ENCODE peak calls at places on chromosomes 16 and 17, in eight cellular contexts. One of them, this sample, is unnamed.

GRCh38 chr16:46883353-46883689 is 841 bp upstream of the GPT2 start:
- DNase-seq in A549: no peak
- DNase-seq in prostate gland: peak
- DNase-seq in suprapubic skin: no peak
- DNase-seq in ovary: no peak
- DNase-seq in body of pancreas: no peak
- DNase-seq in testis: no peak
- DNase-seq in HCT116: no peak
- DNase-seq in this sample: no peak

GRCh38 chr17:6568186-6568758 is 11.9 kb upstream of the PITPNM3 start:
- DNase-seq in prostate gland: no peak
- DNase-seq in suprapubic skin: peak
- DNase-seq in HCT116: no peak
- DNase-seq in body of pancreas: no peak
- DNase-seq in testis: no peak
- DNase-seq in A549: no peak
- DNase-seq in ovary: no peak
- DNase-seq in this sample: peak

GRCh38 chr16:76502555-76502954 is 225.4 kb downstream of the CNTNAP4 start:
- DNase-seq in ovary: no peak
- DNase-seq in body of pancreas: no peak
- DNase-seq in suprapubic skin: no peak
- DNase-seq in prostate gland: no peak
- DNase-seq in A549: no peak
- DNase-seq in testis: no peak
- DNase-seq in HCT116: no peak
- DNase-seq in this sample: no peak

GRCh38 chr16:72013389-72013788 is 4.8 kb downstream of the DHODH start:
- DNase-seq in suprapubic skin: no peak
- DNase-seq in A549: no peak
- DNase-seq in prostate gland: no peak
- DNase-seq in body of pancreas: no peak
- DNase-seq in ovary: peak
- DNase-seq in testis: no peak
- DNase-seq in HCT116: no peak
- DNase-seq in this sample: no peak

GRCh38 chr16:49019081-49019633 is 262.5 kb downstream of the CBLN1 start:
- DNase-seq in A549: no peak
- DNase-seq in testis: no peak
- DNase-seq in HCT116: no peak
- DNase-seq in prostate gland: no peak
- DNase-seq in ovary: no peak
- DNase-seq in suprapubic skin: no peak
- DNase-seq in body of pancreas: no peak
- DNase-seq in this sample: peak

GRCh38 chr17:58330997-58331814 is 2.6 kb upstream of the TSPOAP1 start:
- DNase-seq in prostate gland: no peak
- DNase-seq in suprapubic skin: no peak
- DNase-seq in testis: peak
- DNase-seq in A549: no peak
- DNase-seq in ovary: no peak
- DNase-seq in body of pancreas: no peak
- DNase-seq in HCT116: no peak
- DNase-seq in this sample: no peak

GRCh38 chr16:48383877-48384304 is 1.3 kb downstream of the SIAH1 start:
- DNase-seq in prostate gland: peak
- DNase-seq in HCT116: no peak
- DNase-seq in A549: peak
- DNase-seq in ovary: no peak
- DNase-seq in body of pancreas: peak
- DNase-seq in suprapubic skin: no peak
- DNase-seq in testis: peak
- DNase-seq in this sample: no peak

GRCh38 chr16:11315499-11315898 is 29.8 kb upstream of the RMI2 start:
- DNase-seq in testis: peak
- DNase-seq in HCT116: no peak
- DNase-seq in ovary: no peak
- DNase-seq in body of pancreas: no peak
- DNase-seq in A549: peak
- DNase-seq in suprapubic skin: no peak
- DNase-seq in prostate gland: no peak
- DNase-seq in this sample: no peak

GRCh38 chr17:34283571-34283970 is 2.0 kb upstream of the CCL11 start:
- DNase-seq in body of pancreas: no peak
- DNase-seq in prostate gland: no peak
- DNase-seq in HCT116: no peak
- DNase-seq in ovary: no peak
- DNase-seq in suprapubic skin: no peak
- DNase-seq in testis: no peak
- DNase-seq in A549: no peak
- DNase-seq in this sample: no peak

GRCh38 chr17:7710341-7710740 is 5.3 kb downstream of the EFNB3 start:
- DNase-seq in testis: no peak
- DNase-seq in HCT116: no peak
- DNase-seq in prostate gland: no peak
- DNase-seq in ovary: no peak
- DNase-seq in body of pancreas: no peak
- DNase-seq in suprapubic skin: no peak
- DNase-seq in A549: no peak
- DNase-seq in this sample: no peak

GRCh38 chr16:20866161-20866772 is 33.9 kb downstream of the DCUN1D3 start:
- DNase-seq in A549: peak
- DNase-seq in suprapubic skin: peak
- DNase-seq in prostate gland: no peak
- DNase-seq in HCT116: peak
- DNase-seq in testis: no peak
- DNase-seq in body of pancreas: peak
- DNase-seq in ovary: peak
- DNase-seq in this sample: no peak

GRCh38 chr16:23268561-23268960 is 33.5 kb upstream of the SCNN1B start:
- DNase-seq in prostate gland: no peak
- DNase-seq in suprapubic skin: no peak
- DNase-seq in HCT116: no peak
- DNase-seq in body of pancreas: no peak
- DNase-seq in A549: no peak
- DNase-seq in ovary: no peak
- DNase-seq in testis: no peak
- DNase-seq in this sample: no peak

GRCh38 chr17:81381632-81382577 is 13.4 kb upstream of the BAHCC1 start:
- DNase-seq in testis: no peak
- DNase-seq in HCT116: no peak
- DNase-seq in ovary: no peak
- DNase-seq in A549: no peak
- DNase-seq in suprapubic skin: peak
- DNase-seq in prostate gland: no peak
- DNase-seq in body of pancreas: no peak
- DNase-seq in this sample: no peak

GRCh38 chr16:66930189-66930588 is 4.0 kb downstream of the CIAO2B start:
- DNase-seq in HCT116: no peak
- DNase-seq in body of pancreas: no peak
- DNase-seq in suprapubic skin: no peak
- DNase-seq in A549: peak
- DNase-seq in testis: no peak
- DNase-seq in ovary: no peak
- DNase-seq in prostate gland: no peak
- DNase-seq in this sample: no peak

GRCh38 chr16:68948230-68948910 is 105.0 kb downstream of the TANGO6 start:
- DNase-seq in prostate gland: no peak
- DNase-seq in body of pancreas: no peak
- DNase-seq in HCT116: no peak
- DNase-seq in suprapubic skin: no peak
- DNase-seq in ovary: no peak
- DNase-seq in A549: no peak
- DNase-seq in testis: no peak
- DNase-seq in this sample: no peak

GRCh38 chr16:80759419-80760162 is 44.8 kb downstream of the CDYL2 start:
- DNase-seq in ovary: no peak
- DNase-seq in HCT116: no peak
- DNase-seq in prostate gland: no peak
- DNase-seq in testis: no peak
- DNase-seq in suprapubic skin: no peak
- DNase-seq in A549: no peak
- DNase-seq in body of pancreas: no peak
- DNase-seq in this sample: no peak

GRCh38 chr16:68072038-68072695 is 13.0 kb upstream of the NFATC3 start:
- DNase-seq in ovary: peak
- DNase-seq in prostate gland: peak
- DNase-seq in body of pancreas: no peak
- DNase-seq in A549: peak
- DNase-seq in suprapubic skin: no peak
- DNase-seq in HCT116: no peak
- DNase-seq in testis: peak
- DNase-seq in this sample: peak

GRCh38 chr17:45256114-45256966 is 5.6 kb downstream of the SPATA32 start:
- DNase-seq in HCT116: no peak
- DNase-seq in testis: no peak
- DNase-seq in body of pancreas: no peak
- DNase-seq in A549: no peak
- DNase-seq in prostate gland: no peak
- DNase-seq in ovary: no peak
- DNase-seq in suprapubic skin: no peak
- DNase-seq in this sample: no peak

GRCh38 chr17:17603178-17603894 is 11.8 kb upstream of the PEMT start:
- DNase-seq in suprapubic skin: no peak
- DNase-seq in ovary: no peak
- DNase-seq in testis: no peak
- DNase-seq in body of pancreas: no peak
- DNase-seq in A549: no peak
- DNase-seq in HCT116: no peak
- DNase-seq in prostate gland: no peak
- DNase-seq in this sample: no peak

GRCh38 chr17:71472809-71473789 is 647.7 kb upstream of the SOX9 start:
- DNase-seq in HCT116: peak
- DNase-seq in suprapubic skin: no peak
- DNase-seq in testis: peak
- DNase-seq in prostate gland: peak
- DNase-seq in ovary: no peak
- DNase-seq in A549: peak
- DNase-seq in body of pancreas: peak
- DNase-seq in this sample: no peak

GRCh38 chr17:1153795-1154546 is 25.8 kb downstream of the ABR start:
- DNase-seq in ovary: peak
- DNase-seq in prostate gland: no peak
- DNase-seq in A549: peak
- DNase-seq in testis: peak
- DNase-seq in HCT116: no peak
- DNase-seq in body of pancreas: no peak
- DNase-seq in suprapubic skin: peak
- DNase-seq in this sample: peak

GRCh38 chr17:77504652-77505459 is 364.1 kb downstream of the SEC14L1 start:
- DNase-seq in body of pancreas: no peak
- DNase-seq in testis: peak
- DNase-seq in A549: no peak
- DNase-seq in ovary: no peak
- DNase-seq in prostate gland: no peak
- DNase-seq in HCT116: no peak
- DNase-seq in suprapubic skin: peak
- DNase-seq in this sample: peak

GRCh38 chr17:78637146-78637545 is 60.0 kb upstream of the DNAH17 start:
- DNase-seq in prostate gland: no peak
- DNase-seq in suprapubic skin: no peak
- DNase-seq in A549: no peak
- DNase-seq in HCT116: no peak
- DNase-seq in ovary: no peak
- DNase-seq in body of pancreas: no peak
- DNase-seq in testis: no peak
- DNase-seq in this sample: no peak
- TF ChIP-seq POLR2A in prostate gland: no peak
- TF ChIP-seq POLR2A in suprapubic skin: no peak
- TF ChIP-seq POLR2A in A549: no peak
- TF ChIP-seq POLR2A in HCT116: no peak
- TF ChIP-seq POLR2A in ovary: no peak
- TF ChIP-seq POLR2A in body of pancreas: no peak
- TF ChIP-seq POLR2A in testis: no peak
- TF ChIP-seq POLR2A in this sample: no peak

DNA sequence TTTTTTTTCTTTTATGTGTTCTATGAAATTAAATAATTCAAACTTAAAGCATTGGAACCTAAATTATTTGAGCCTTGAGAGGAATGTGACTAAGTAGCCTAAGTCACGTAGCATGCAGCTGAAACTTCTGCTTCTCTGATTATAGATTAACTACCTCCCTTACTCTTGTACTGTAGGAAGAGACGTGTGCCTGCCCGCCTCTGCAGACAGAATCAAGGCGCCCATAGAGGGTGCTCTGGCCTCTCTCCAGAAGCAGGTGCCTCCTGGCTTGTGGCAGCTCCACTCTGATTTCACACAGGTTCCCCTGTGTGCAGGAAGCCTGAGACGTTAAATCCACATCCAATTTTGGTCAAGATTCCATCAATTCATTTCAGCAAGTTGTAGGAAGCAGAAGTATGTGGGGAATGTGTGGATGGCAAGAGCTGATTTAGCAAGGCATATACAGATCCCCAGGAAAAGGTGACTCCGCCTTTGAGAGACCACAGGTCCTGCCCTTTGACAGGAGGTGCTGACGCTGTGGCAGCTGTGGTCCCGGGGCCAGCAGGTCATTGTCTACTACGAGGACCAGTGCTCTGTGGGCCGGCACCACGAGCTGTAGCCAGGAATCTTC is 1418.8 kb downstream of the CDH11 start:
- DNase-seq in testis: no peak
- DNase-seq in ovary: no peak
- DNase-seq in suprapubic skin: no peak
- DNase-seq in HCT116: no peak
- DNase-seq in prostate gland: no peak
- DNase-seq in A549: no peak
- DNase-seq in body of pancreas: peak
- DNase-seq in this sample: no peak
- TF ChIP-seq CTCF in testis: no peak
- TF ChIP-seq CTCF in ovary: no peak
- TF ChIP-seq CTCF in suprapubic skin: no peak
- TF ChIP-seq CTCF in HCT116: no peak
- TF ChIP-seq CTCF in prostate gland: no peak
- TF ChIP-seq CTCF in A549: no peak
- TF ChIP-seq CTCF in body of pancreas: peak
- TF ChIP-seq CTCF in this sample: no peak

GRCh38 chr17:16040710-16041251 is 41.2 kb downstream of the TTC19 start:
- DNase-seq in body of pancreas: peak
- DNase-seq in HCT116: no peak
- DNase-seq in suprapubic skin: no peak
- DNase-seq in testis: peak
- DNase-seq in A549: no peak
- DNase-seq in prostate gland: no peak
- DNase-seq in ovary: peak
- DNase-seq in this sample: no peak
- TF ChIP-seq POLR2A in body of pancreas: no peak
- TF ChIP-seq POLR2A in HCT116: no peak
- TF ChIP-seq POLR2A in suprapubic skin: no peak
- TF ChIP-seq POLR2A in testis: no peak
- TF ChIP-seq POLR2A in A549: no peak
- TF ChIP-seq POLR2A in prostate gland: no peak
- TF ChIP-seq POLR2A in ovary: no peak
- TF ChIP-seq POLR2A in this sample: no peak

DNA sequence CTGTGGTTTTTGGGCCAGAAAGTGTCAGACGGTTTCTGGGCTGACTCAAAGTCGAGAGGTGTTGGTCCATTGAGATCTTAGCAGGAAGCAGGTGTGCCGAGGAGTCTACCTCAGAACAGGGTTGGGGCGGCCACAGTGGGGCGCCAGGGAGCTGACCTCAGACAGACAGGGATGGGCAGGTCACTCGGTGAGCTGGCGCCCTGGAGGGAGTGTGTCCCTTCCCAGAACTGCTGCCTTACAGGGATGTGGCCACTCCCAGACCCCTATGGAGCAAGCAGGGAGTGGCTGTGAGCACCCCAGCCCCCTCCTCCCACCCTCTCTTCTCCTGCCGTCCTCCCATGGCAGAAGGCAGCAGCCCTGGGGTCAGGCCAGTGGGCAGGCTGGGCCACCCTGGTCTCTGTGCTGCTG is 14.0 kb upstream of the DPEP1 start:
- DNase-seq in A549: peak
- DNase-seq in testis: no peak
- DNase-seq in ovary: no peak
- DNase-seq in body of pancreas: peak
- DNase-seq in suprapubic skin: peak
- DNase-seq in prostate gland: no peak
- DNase-seq in HCT116: peak
- DNase-seq in this sample: no peak
- TF ChIP-seq CTCF in A549: peak
- TF ChIP-seq CTCF in testis: no peak
- TF ChIP-seq CTCF in ovary: no peak
- TF ChIP-seq CTCF in body of pancreas: peak
- TF ChIP-seq CTCF in suprapubic skin: no peak
- TF ChIP-seq CTCF in prostate gland: no peak
- TF ChIP-seq CTCF in HCT116: peak
- TF ChIP-seq CTCF in this sample: no peak

This sample was measured in lower leg skin.